ENCODE peak calls at places on chromosome 19, in four cellular contexts. X, Y, W and H are unnamed samples. For H3K4me1 and H3K27me3, the result is how much of the 10 kb centered on the place peaks cover.

GRCh38 chr19:10001899-10002298 is 8.4 kb downstream of the COL5A3 start:
- DNase-seq in X (no peak), Y (no peak), W (peak), H (no peak)

GRCh38 chr19:18453269-18454024 is 15.5 kb upstream of the ISYNA1 start:
- DNase-seq in W (no peak), Y (peak), X (no peak), H (no peak)

GRCh38 chr19:1665565-1666047 is 13.2 kb upstream of the TCF3 start:
- DNase-seq in W (no peak), X (no peak), Y (no peak), H (no peak)

GRCh38 chr19:40398417-40399056 is 8.6 kb upstream of the HIPK4 start:
- DNase-seq in X (peak), Y (no peak), W (peak), H (no peak)

GRCh38 chr19:23093832-23094231 is 23.0 kb upstream of the ZNF730 start:
- DNase-seq in X (no peak), Y (no peak), W (no peak), H (no peak)

GRCh38 chr19:18421371-18421959 is 2.3 kb downstream of the SSBP4 start:
- DNase-seq in X (peak), Y (no peak), W (no peak), H (no peak)

GRCh38 chr19:11478167-11479089 is 2.4 kb downstream of the ELAVL3 start:
- DNase-seq in W (no peak), Y (no peak), X (no peak), H (no peak)

GRCh38 chr19:46407891-46408426 is 5.4 kb downstream of the CCDC8 start:
- DNase-seq in Y (no peak), X (no peak), W (no peak), H (no peak)

GRCh38 chr19:4581381-4582111 is 22.1 kb upstream of the SEMA6B start:
- DNase-seq in X (no peak), Y (no peak), W (no peak), H (no peak)

GRCh38 chr19:4676955-4677731 is 7.0 kb upstream of the MYDGF start:
- DNase-seq in W (peak), X (no peak), Y (peak), H (no peak)

GRCh38 chr19:40588110-40588854 is 11.6 kb downstream of the SHKBP1 start:
- DNase-seq in W (no peak), X (no peak), Y (no peak), H (no peak)

GRCh38 chr19:13060964-13061927 is 41.4 kb downstream of the LYL1 start:
- DNase-seq in W (peak), Y (peak), X (peak), H (peak)

GRCh38 chr19:10961073-10961762 is 388 bp downstream of the SMARCA4 start:
- DNase-seq in W (peak), X (no peak), Y (no peak), H (no peak)

GRCh38 chr19:12545267-12545666 is 6.0 kb downstream of the ZNF564 start:
- DNase-seq in X (no peak), Y (no peak), W (no peak), H (no peak)

GRCh38 chr19:12956446-12957388 is at the start of gene GADD45GIP1:
- DNase-seq in W (peak), Y (peak), X (peak), H (no peak)

GRCh38 chr19:41945135-41945766 is 13.9 kb downstream of the RABAC1 start:
- DNase-seq in W (peak), X (peak), Y (no peak), H (peak)

GRCh38 chr19:16034180-16034579 is 42.1 kb upstream of the TPM4 start:
- DNase-seq in W (peak), Y (no peak), X (no peak), H (no peak)

GRCh38 chr19:6424190-6424938 is at the start of gene KHSRP:
- DNase-seq in X (no peak), Y (no peak), W (no peak), H (no peak)

GRCh38 chr19:6925801-6926751 is 38.7 kb downstream of the ADGRE1 start:
- DNase-seq in Y (no peak), W (no peak), X (no peak), H (no peak)

GRCh38 chr19:48194041-48194871 is 23.8 kb downstream of the ZSWIM9 start:
- DNase-seq in W (no peak), X (peak), Y (peak), H (no peak)

GRCh38 chr19:2032296-2032941 is 16.9 kb upstream of the BTBD2 start:
- DNase-seq in X (no peak), W (peak), Y (peak), H (peak)

GRCh38 chr19:1512671-1513491 is at the start of gene ADAMTSL5:
- DNase-seq in X (peak), Y (peak), W (peak), H (no peak)

GRCh38 chr19:6271721-6272410 is 7.9 kb downstream of the MLLT1 start:
- DNase-seq in Y (peak), X (no peak), W (peak), H (no peak)

GRCh38 chr19:57559008-57559403 is 657 bp downstream of the ZNF550 start:
- DNase-seq in Y (no peak), W (no peak), X (no peak), H (no peak)

GRCh38 chr19:21474671-21475181 is 30.7 kb upstream of the ZNF429 start:
- DNase-seq in X (peak), Y (peak), W (peak), H (no peak)

GRCh38 chr19:18349524-18350128 is 9.2 kb downstream of the PGPEP1 start:
- DNase-seq in Y (peak), X (no peak), W (peak), H (no peak)

GRCh38 chr19:8367327-8368001 is 3.5 kb downstream of the ANGPTL4 start:
- DNase-seq in X (no peak), Y (peak), W (peak), H (no peak)

GRCh38 chr19:48147597-48148175 is 22.5 kb downstream of the LIG1 start:
- DNase-seq in X (no peak), W (no peak), Y (no peak), H (no peak)

GRCh38 chr19:339262-339887 is 5.2 kb downstream of the MIER2 start:
- DNase-seq in W (no peak), Y (peak), X (no peak), H (no peak)

GRCh38 chr19:28299649-28300048 is 913.3 kb downstream of the UQCRFS1 start:
- DNase-seq in W (no peak), X (no peak), Y (no peak), H (no peak)

GRCh38 chr19:28294395-28294794 is 918.6 kb downstream of the UQCRFS1 start:
- DNase-seq in X (no peak), Y (no peak), W (no peak), H (no peak)

GRCh38 chr19:28293685-28294084 is 919.3 kb downstream of the UQCRFS1 start:
- DNase-seq in X (no peak), Y (no peak), W (no peak), H (no peak)

GRCh38 chr19:28296506-28296905 is 916.4 kb downstream of the UQCRFS1 start:
- DNase-seq in X (no peak), Y (no peak), W (no peak), H (no peak)

GRCh38 chr19:28297036-28297435 is 915.9 kb downstream of the UQCRFS1 start:
- DNase-seq in X (no peak), Y (no peak), W (no peak), H (no peak)
- H3K4me1 ChIP-seq in X (under half), Y (under half), W (under half), H (under half)

GRCh38 chr19:39370735-39371134 is 20.2 kb downstream of the PAF1 start:
- DNase-seq in W (no peak), Y (no peak), X (no peak), H (no peak)
- H3K27ac ChIP-seq in W (no peak), Y (no peak), X (no peak), H (peak)

GRCh38 chr19:3420244-3420755 is 53.9 kb downstream of the NFIC start:
- DNase-seq in X (no peak), W (no peak), Y (no peak), H (no peak)
- H3K27me3 ChIP-seq in X (under half), W (under half), Y (under half), H (under half)

GRCh38 chr19:32406161-32407003 is 812 bp downstream of the DPY19L3 start:
- DNase-seq in W (no peak), Y (no peak), X (no peak), H (no peak)
- H3K4me1 ChIP-seq in W (under half), Y (under half), X (under half), H (under half)

GRCh38 chr19:38265213-38265861 is 964 bp downstream of the SPINT2 start:
- DNase-seq in W (peak), Y (no peak), X (no peak), H (no peak)
- H3K27ac ChIP-seq in W (peak), Y (no peak), X (no peak), H (peak)